ENCODE peak calls at places on chromosome 6, in nine cellular contexts. E is cardiac muscle cell, W is substantia nigra, S is body of pancreas, V is suprapubic skin, I is Panc1, O is brain microvascular endothelial cell, M is heart left ventricle, D is mesenchymal stem cell. P is an unnamed sample.

GRCh38 chr6:166437661-166438060 is 54.9 kb upstream of the MPC1 start:
- DNase-seq in V (no peak), I (no peak), D (no peak), W (no peak), S (no peak), M (no peak), O (no peak), E (no peak), P (no peak)

GRCh38 chr6:170116643-170117042 is 174.2 kb downstream of the DLL1 start:
- DNase-seq in W (no peak), O (no peak), M (peak), S (no peak), I (no peak), D (no peak), V (peak), E (no peak), P (no peak)

GRCh38 chr6:137867685-137868509 is 838 bp downstream of the TNFAIP3 start:
- DNase-seq in W (peak), O (no peak), D (peak), I (no peak), E (no peak), M (no peak), S (peak), V (no peak), P (peak)

GRCh38 chr6:3320238-3320637 is 61.5 kb downstream of the PSMG4 start:
- DNase-seq in M (no peak), S (no peak), D (no peak), E (no peak), O (no peak), W (no peak), V (no peak), I (no peak), P (no peak)

GRCh38 chr6:32692019-32692418 is 25.6 kb upstream of the HLA-DQB1 start:
- DNase-seq in I (peak), W (no peak), O (no peak), D (no peak), S (no peak), M (no peak), E (peak), V (no peak), P (peak)

GRCh38 chr6:29791786-29792122 is 35.9 kb upstream of the HLA-G start:
- DNase-seq in W (no peak), S (peak), M (no peak), I (no peak), D (no peak), E (no peak), V (no peak), O (no peak), P (peak)

GRCh38 chr6:1957746-1958145 is 287.7 kb downstream of the GMDS start:
- DNase-seq in I (no peak), S (no peak), W (no peak), D (no peak), V (no peak), O (no peak), M (no peak), E (no peak), P (no peak)

GRCh38 chr6:1993049-1993448 is 252.4 kb downstream of the GMDS start:
- DNase-seq in E (no peak), W (no peak), I (no peak), S (no peak), M (no peak), D (no peak), O (peak), V (no peak), P (no peak)

GRCh38 chr6:99026135-99026534 is 78.4 kb upstream of the FBXL4 start:
- DNase-seq in E (no peak), S (no peak), D (no peak), W (no peak), I (no peak), V (no peak), O (no peak), M (no peak), P (no peak)

GRCh38 chr6:24428615-24429014 is 25.9 kb downstream of the MRS2 start:
- DNase-seq in I (no peak), W (no peak), O (peak), V (no peak), S (no peak), M (no peak), D (peak), E (no peak), P (no peak)

GRCh38 chr6:53302678-53303360 is 45.9 kb downstream of the ELOVL5 start:
- DNase-seq in M (peak), S (no peak), I (no peak), O (peak), D (peak), V (no peak), W (no peak), E (peak), P (no peak)

GRCh38 chr6:163688971-163689370 is 274.5 kb downstream of the QKI start:
- DNase-seq in M (no peak), W (no peak), V (no peak), I (no peak), D (peak), E (no peak), O (no peak), S (no peak), P (no peak)

GRCh38 chr6:135568366-135568765 is 70.8 kb upstream of the AHI1 start:
- DNase-seq in V (no peak), I (no peak), S (peak), E (peak), W (no peak), M (peak), O (peak), D (peak), P (peak)

GRCh38 chr6:7917729-7918128 is 7.1 kb upstream of the TXNDC5 start:
- DNase-seq in E (no peak), O (no peak), S (no peak), I (no peak), M (no peak), V (no peak), D (no peak), W (no peak), P (no peak)
- H3K27ac ChIP-seq in E (no peak), O (no peak), S (no peak), I (no peak), M (no peak), V (no peak), D (no peak), W (no peak), P (no peak)

GRCh38 chr6:44057238-44057930 is 69.9 kb downstream of the MRPL14 start:
- DNase-seq in E (peak), D (no peak), O (no peak), S (no peak), M (no peak), V (no peak), I (no peak), W (no peak), P (no peak)
- H3K27ac ChIP-seq in E (no peak), D (no peak), O (peak), S (no peak), M (no peak), V (no peak), I (peak), W (peak), P (peak)

GRCh38 chr6:45513331-45513730 is 135.6 kb upstream of the SUPT3H start:
- DNase-seq in S (no peak), M (no peak), D (no peak), I (no peak), V (no peak), O (no peak), W (no peak), E (no peak), P (no peak)

GRCh38 chr6:45512594-45512993 is 134.9 kb upstream of the SUPT3H start:
- DNase-seq in I (no peak), E (no peak), M (no peak), D (no peak), W (no peak), V (no peak), S (no peak), O (no peak), P (no peak)

GRCh38 chr6:45509426-45509825 is 131.7 kb upstream of the SUPT3H start:
- DNase-seq in M (no peak), S (no peak), W (no peak), E (no peak), D (no peak), I (no peak), V (no peak), O (no peak), P (no peak)

GRCh38 chr6:45514454-45514853 is 136.7 kb upstream of the SUPT3H start:
- DNase-seq in E (no peak), I (no peak), W (no peak), O (peak), V (no peak), D (peak), S (no peak), M (no peak), P (no peak)

GRCh38 chr6:45513843-45514242 is 136.1 kb upstream of the SUPT3H start:
- DNase-seq in D (no peak), V (no peak), I (no peak), O (no peak), S (no peak), E (no peak), M (no peak), W (no peak), P (no peak)
- H3K27ac ChIP-seq in D (no peak), V (no peak), I (no peak), O (no peak), S (no peak), E (no peak), M (no peak), W (no peak), P (no peak)

DNA sequence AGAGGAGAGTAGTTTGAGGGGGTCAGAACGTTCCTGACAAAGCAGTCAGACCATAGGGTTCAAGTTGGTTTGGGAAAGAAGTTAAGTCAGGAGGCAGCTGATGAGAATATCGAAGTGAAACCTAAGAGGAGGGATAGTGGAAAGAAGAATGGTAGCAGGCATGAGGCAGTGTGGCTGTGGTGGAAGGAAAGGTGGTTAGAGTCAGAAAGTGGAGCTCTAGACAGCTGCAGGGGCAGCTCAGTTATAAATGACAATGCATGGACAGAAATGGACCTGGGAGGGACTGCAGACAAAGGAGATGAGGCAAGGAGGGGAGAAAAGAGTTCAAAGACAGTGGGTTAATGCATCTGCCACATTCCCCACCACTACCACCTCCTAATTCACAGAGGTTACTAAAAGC is 66.6 kb downstream of the SMLR1 start:
- DNase-seq in E (no peak), M (no peak), O (no peak), I (no peak), V (no peak), S (no peak), D (no peak), W (no peak), P (no peak)
- H3K27ac ChIP-seq in E (no peak), M (no peak), O (no peak), I (no peak), V (no peak), S (no peak), D (no peak), W (no peak), P (no peak)

GRCh38 chr6:46327769-46328168 is 157.0 kb upstream of the ENPP5 start:
- DNase-seq in I (no peak), M (no peak), W (no peak), S (no peak), D (no peak), E (no peak), O (no peak), V (no peak), P (peak)

GRCh38 chr6:46324706-46325105 is 153.9 kb upstream of the ENPP5 start:
- DNase-seq in E (no peak), O (no peak), V (no peak), W (no peak), D (no peak), M (no peak), S (no peak), I (no peak), P (no peak)

GRCh38 chr6:46323312-46323965 is 152.7 kb upstream of the ENPP5 start:
- DNase-seq in D (peak), S (no peak), M (no peak), I (no peak), O (peak), E (peak), W (no peak), V (no peak), P (no peak)

GRCh38 chr6:46323966-46324622 is 153.3 kb upstream of the ENPP5 start:
- DNase-seq in D (no peak), I (no peak), V (no peak), M (no peak), E (no peak), W (no peak), S (no peak), O (no peak), P (no peak)

GRCh38 chr6:46325561-46326525 is 155.1 kb upstream of the ENPP5 start:
- DNase-seq in I (no peak), S (no peak), M (no peak), V (peak), W (peak), E (peak), D (peak), O (peak), P (no peak)
- H3K27ac ChIP-seq in I (no peak), S (no peak), M (no peak), V (no peak), W (peak), E (no peak), D (peak), O (no peak), P (no peak)

DNA sequence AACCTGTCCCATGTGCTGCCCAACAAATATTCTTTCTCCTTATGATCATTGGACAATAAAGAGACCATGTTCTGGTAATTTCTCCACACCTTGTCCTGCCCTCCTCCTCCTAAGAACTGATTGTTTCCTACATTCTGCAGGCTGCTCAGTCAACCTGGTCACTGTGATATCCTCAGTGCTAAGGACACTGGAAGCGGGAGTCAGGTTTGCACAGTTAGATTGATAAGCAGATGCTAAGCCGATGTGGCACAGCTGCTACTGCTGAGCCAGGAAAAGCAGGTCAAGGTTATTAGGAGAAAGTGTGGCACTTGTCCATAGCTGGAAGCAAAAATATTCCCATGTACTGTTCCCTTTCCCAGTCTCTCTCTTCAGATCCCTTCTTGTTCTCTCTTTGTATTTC is 154.8 kb downstream of the TFAP2B start:
- DNase-seq in O (no peak), D (no peak), W (no peak), V (no peak), M (no peak), I (no peak), E (no peak), S (no peak), P (no peak)
- H3K27ac ChIP-seq in O (no peak), D (no peak), W (no peak), V (no peak), M (no peak), I (no peak), E (no peak), S (no peak), P (no peak)